ENCODE peak calls at places on chromosomes 5 and 9, in five cellular contexts. O, F, H, W and Q are unnamed samples.
A peak's percentile ranks its signal among the peaks of the same experiment; 100 is the strongest.

GRCh38 chr9:136361047-136361756 is 2.3 kb downstream of the DNLZ start:
- DNase-seq in W (no peak), O (no peak), H (no peak), F (no peak), Q (no peak)

GRCh38 chr5:143921525-143922311 is 109.8 kb downstream of the HMHB1 start:
- DNase-seq in O (no peak), F (peak; percentile 74), W (no peak), H (no peak), Q (no peak)

GRCh38 chr5:151191661-151192060 is 32.2 kb downstream of the CCDC69 start:
- DNase-seq in F (no peak), O (no peak), W (no peak), H (no peak), Q (no peak)

GRCh38 chr5:160083012-160083436 is 36.2 kb downstream of the PWWP2A start:
- DNase-seq in W (no peak), H (no peak), F (peak; percentile 82), O (no peak), Q (no peak)

GRCh38 chr5:180096616-180097015 is 25.1 kb upstream of the RNF130 start:
- DNase-seq in F (no peak), W (no peak), H (no peak), O (no peak), Q (no peak)

GRCh38 chr5:74209566-74209965 is 431.0 kb downstream of the ENC1 start:
- DNase-seq in W (no peak), O (no peak), H (no peak), F (peak; percentile 23), Q (no peak)

GRCh38 chr9:93902780-93903655 is 52.1 kb downstream of the BARX1 start:
- DNase-seq in W (peak; percentile 52), F (no peak), H (peak; percentile 89), O (no peak), Q (no peak)

GRCh38 chr9:70924380-70924779 is 197.0 kb downstream of the TRPM3 start:
- DNase-seq in F (peak; percentile 90), H (no peak), W (no peak), O (no peak), Q (no peak)

GRCh38 chr5:162956570-162956969 is 480.8 kb upstream of the CCNG1 start:
- DNase-seq in H (no peak), W (no peak), F (no peak), O (no peak), Q (no peak)

DNA sequence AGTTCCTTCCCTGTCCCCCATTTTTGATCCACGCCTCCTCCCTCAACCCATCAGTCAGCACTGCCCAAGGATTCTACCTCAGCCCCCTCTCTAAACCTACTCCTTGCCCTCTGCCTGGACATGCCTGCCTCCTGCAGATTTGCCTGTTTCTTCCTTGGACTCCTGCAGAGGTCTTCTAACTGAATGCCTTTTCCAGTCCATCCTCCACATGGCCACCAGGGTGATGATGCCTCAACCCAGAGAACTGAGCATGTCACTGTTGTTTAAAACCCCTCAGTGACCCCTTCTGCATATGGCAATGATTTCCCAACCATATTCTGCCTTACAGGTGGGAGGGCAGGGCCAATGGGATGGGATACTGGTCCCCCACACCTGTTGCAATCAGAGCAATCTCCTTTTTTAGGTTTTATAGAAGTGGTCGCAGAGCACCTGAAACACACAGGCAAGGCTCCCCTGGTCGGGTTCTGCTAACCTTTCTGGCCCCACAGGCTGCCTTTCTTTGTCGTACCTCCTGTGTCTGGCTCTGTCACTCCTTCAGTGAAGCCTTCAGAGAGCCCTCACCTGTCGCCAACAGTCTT is 9.3 kb downstream of the PHYKPL start:
- DNase-seq in O (no peak), H (no peak), W (no peak), F (no peak), Q (no peak)
- TF ChIP-seq CTCF in O (no peak), H (no peak), W (no peak), F (no peak), Q (no peak)

GRCh38 chr5:39714036-39714698 is 289.4 kb upstream of the DAB2 start:
- DNase-seq in O (no peak), W (no peak), H (peak; percentile 42), F (peak; percentile 82), Q (peak; percentile 29)
- TF ChIP-seq CTCF in O (peak; percentile 59), W (peak; percentile 69), H (peak; percentile 60), F (peak; percentile 69), Q (peak; percentile 74)

GRCh38 chr5:10227396-10227795 is 22.3 kb downstream of the ATPSCKMT start:
- DNase-seq in W (no peak), O (no peak), H (no peak), F (peak; percentile 83), Q (no peak)

GRCh38 chr5:10233011-10233410 is 16.7 kb downstream of the ATPSCKMT start:
- DNase-seq in O (no peak), F (no peak), W (no peak), H (no peak), Q (no peak)

GRCh38 chr5:10228288-10228687 is 21.4 kb downstream of the ATPSCKMT start:
- DNase-seq in H (no peak), O (no peak), W (no peak), F (no peak), Q (no peak)

GRCh38 chr5:10232386-10232785 is 17.3 kb downstream of the ATPSCKMT start:
- DNase-seq in O (no peak), H (no peak), W (no peak), F (no peak), Q (no peak)

DNA sequence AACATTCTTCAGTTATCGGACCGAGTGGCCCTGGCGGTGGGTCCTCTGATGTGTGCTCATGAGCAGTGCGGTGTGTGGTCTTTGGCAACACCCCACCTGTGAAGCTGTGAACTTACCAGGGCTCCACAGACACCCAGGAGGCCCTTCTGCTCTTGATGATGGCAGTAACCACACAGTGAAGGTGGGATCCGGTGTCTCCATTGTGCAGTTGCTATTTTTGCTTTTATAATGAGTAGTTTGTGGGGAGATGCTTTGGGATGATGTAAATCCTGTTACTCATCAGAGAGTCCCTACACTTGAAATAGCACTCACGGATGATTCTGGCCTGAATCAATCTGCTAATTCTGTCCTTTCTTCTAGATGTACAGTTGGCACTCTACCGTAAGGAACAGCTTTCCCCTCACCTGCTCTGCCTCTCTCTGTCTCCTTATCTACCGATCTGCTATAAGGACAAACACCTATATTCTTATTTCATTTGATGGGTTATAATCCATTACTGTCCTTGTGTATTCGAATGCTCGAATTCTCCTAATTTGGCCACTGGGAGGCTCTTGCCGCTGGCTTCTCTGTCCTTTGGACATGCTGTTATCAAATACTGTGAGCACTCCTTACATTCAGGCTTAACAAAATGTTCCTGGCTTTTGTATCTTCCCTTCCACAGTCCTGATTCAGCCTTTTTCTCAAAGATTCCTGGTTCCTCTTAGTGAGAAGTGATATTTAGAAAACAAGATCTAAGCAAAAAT is 20.2 kb downstream of the ATPSCKMT start:
- DNase-seq in F (peak; percentile 95), H (no peak), O (no peak), W (no peak), Q (no peak)
- TF ChIP-seq CTCF in F (peak; percentile 42), H (peak; percentile 9), O (no peak), W (no peak), Q (no peak)

GRCh38 chr5:140560227-140560626 is 3.0 kb upstream of the SRA1 start:
- DNase-seq in O (no peak), F (no peak), H (no peak), W (peak; percentile 59), Q (no peak)
- TF ChIP-seq CTCF in O (no peak), F (no peak), H (no peak), W (no peak), Q (no peak)

DNA sequence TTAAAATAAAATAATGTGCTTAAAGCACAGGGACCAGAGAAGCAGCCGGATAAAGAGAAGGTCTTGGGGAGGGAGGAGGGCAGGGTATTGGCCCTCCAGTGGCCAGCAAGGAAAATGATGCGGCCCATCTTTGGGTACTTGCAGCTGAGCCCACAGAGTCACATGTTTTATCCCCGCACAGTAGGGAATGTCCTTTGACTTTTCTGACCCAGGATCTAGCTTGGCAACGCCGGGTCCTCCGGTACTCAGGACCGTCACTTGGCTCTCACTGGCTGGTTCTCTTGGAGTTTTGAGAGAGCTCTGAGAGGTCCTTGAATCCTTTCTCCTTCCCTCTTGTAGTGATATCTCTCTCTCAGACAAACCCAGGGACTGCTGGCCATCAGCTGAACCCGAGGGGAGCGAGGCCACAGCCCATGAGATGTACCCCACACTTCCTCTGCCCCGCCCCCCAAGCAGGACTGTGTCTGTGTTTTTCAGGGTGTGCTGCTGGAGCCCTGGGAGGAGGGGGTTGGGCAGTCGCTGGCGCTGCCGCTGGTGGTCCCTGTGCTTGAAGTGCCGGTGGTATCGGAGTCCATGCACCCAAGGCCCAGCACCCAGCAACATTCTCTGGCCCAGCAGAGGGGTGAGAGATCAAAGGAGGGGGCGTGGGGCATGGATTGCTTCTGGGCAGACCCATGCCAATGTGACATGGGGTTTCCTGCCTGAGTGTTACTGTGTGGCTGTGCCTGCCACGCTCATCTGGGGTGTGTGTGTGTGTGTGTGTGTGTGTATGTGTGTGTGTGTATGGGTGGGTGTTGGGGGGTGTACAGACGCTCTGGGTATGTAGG is 35.5 kb upstream of the HSPA9 start:
- DNase-seq in F (no peak), W (peak; percentile 65), O (no peak), H (peak; percentile 49), Q (peak; percentile 41)
- TF ChIP-seq CTCF in F (peak; percentile 39), W (peak; percentile 34), O (peak; percentile 34), H (peak; percentile 68), Q (peak; percentile 24)

GRCh38 chr5:36777105-36777757 is 99.3 kb upstream of the NIPBL start:
- DNase-seq in F (peak; percentile 34), O (no peak), W (no peak), H (peak; percentile 74), Q (peak; percentile 18)
- TF ChIP-seq CTCF in F (peak; percentile 51), O (peak; percentile 57), W (peak; percentile 17), H (peak; percentile 63), Q (peak; percentile 46)

GRCh38 chr9:137682431-137682991 is 63.7 kb downstream of the EHMT1 start:
- DNase-seq in F (no peak), H (peak; percentile 86), W (no peak), O (no peak), Q (no peak)

GRCh38 chr9:137679695-137680305 is 61.0 kb downstream of the EHMT1 start:
- DNase-seq in O (no peak), F (no peak), H (no peak), W (no peak), Q (no peak)

GRCh38 chr9:137678202-137678601 is 59.4 kb downstream of the EHMT1 start:
- DNase-seq in F (no peak), O (no peak), H (no peak), W (no peak), Q (no peak)

GRCh38 chr9:137679249-137679648 is 60.4 kb downstream of the EHMT1 start:
- DNase-seq in O (no peak), F (no peak), H (no peak), W (no peak), Q (no peak)

GRCh38 chr9:137680445-137681358 is 61.9 kb downstream of the EHMT1 start:
- DNase-seq in F (no peak), H (no peak), O (no peak), W (no peak), Q (no peak)
- TF ChIP-seq CTCF in F (no peak), H (no peak), O (no peak), W (no peak), Q (no peak)